ENCODE peak calls at places on chromosome 10, in six cellular contexts. One of them, this sample, is unnamed.

GRCh38 chr10:96665306-96665705 is 55.0 kb downstream of the PIK3AP1 start:
- DNase-seq in stomach: no peak
- DNase-seq in NB4: no peak
- DNase-seq in erythroblast: no peak
- DNase-seq in gastrocnemius medialis: no peak
- DNase-seq in lower leg skin: no peak
- DNase-seq in this sample: no peak

GRCh38 chr10:28444031-28444430 is 88.9 kb upstream of the WAC start:
- DNase-seq in stomach: no peak
- DNase-seq in NB4: no peak
- DNase-seq in erythroblast: no peak
- DNase-seq in gastrocnemius medialis: no peak
- DNase-seq in lower leg skin: no peak
- DNase-seq in this sample: no peak

GRCh38 chr10:88027570-88027969 is 164.1 kb downstream of the PTEN start:
- DNase-seq in stomach: no peak
- DNase-seq in NB4: peak; percentile 97
- DNase-seq in erythroblast: no peak
- DNase-seq in gastrocnemius medialis: peak; percentile 45
- DNase-seq in lower leg skin: peak; percentile 27
- DNase-seq in this sample: no peak

GRCh38 chr10:61964059-61964709 is 62.7 kb downstream of the ARID5B start:
- DNase-seq in stomach: no peak
- DNase-seq in NB4: no peak
- DNase-seq in erythroblast: no peak
- DNase-seq in gastrocnemius medialis: no peak
- DNase-seq in lower leg skin: no peak
- DNase-seq in this sample: no peak

GRCh38 chr10:112792487-112793196 is 157.4 kb upstream of the TCF7L2 start:
- DNase-seq in stomach: no peak
- DNase-seq in NB4: no peak
- DNase-seq in erythroblast: no peak
- DNase-seq in gastrocnemius medialis: peak; percentile 40
- DNase-seq in lower leg skin: peak; percentile 71
- DNase-seq in this sample: peak; percentile 45

GRCh38 chr10:49177391-49178355 is 10.5 kb downstream of the TMEM273 start:
- DNase-seq in stomach: no peak
- DNase-seq in NB4: peak; percentile 77
- DNase-seq in erythroblast: peak; percentile 30
- DNase-seq in gastrocnemius medialis: peak; percentile 34
- DNase-seq in lower leg skin: no peak
- DNase-seq in this sample: peak; percentile 57

GRCh38 chr10:22475857-22476600 is 130.7 kb downstream of the SPAG6 start:
- DNase-seq in stomach: no peak
- DNase-seq in NB4: peak; percentile 14
- DNase-seq in erythroblast: peak; percentile 60
- DNase-seq in gastrocnemius medialis: no peak
- DNase-seq in lower leg skin: no peak
- DNase-seq in this sample: no peak

GRCh38 chr10:69851306-69851705 is 49.6 kb downstream of the COL13A1 start:
- DNase-seq in stomach: no peak
- DNase-seq in NB4: no peak
- DNase-seq in erythroblast: no peak
- DNase-seq in gastrocnemius medialis: no peak
- DNase-seq in lower leg skin: no peak
- DNase-seq in this sample: no peak

GRCh38 chr10:43775379-43775778 is 126.7 kb upstream of the ZNF32 start:
- DNase-seq in stomach: no peak
- DNase-seq in NB4: no peak
- DNase-seq in erythroblast: no peak
- DNase-seq in gastrocnemius medialis: no peak
- DNase-seq in lower leg skin: no peak
- DNase-seq in this sample: no peak

GRCh38 chr10:86330778-86331763 is 35.5 kb downstream of the GRID1 start:
- DNase-seq in stomach: no peak
- DNase-seq in NB4: no peak
- DNase-seq in erythroblast: no peak
- DNase-seq in gastrocnemius medialis: no peak
- DNase-seq in lower leg skin: no peak
- DNase-seq in this sample: no peak

GRCh38 chr10:97574374-97575100 is 2.0 kb downstream of the ANKRD2 start:
- DNase-seq in stomach: peak; percentile 74
- DNase-seq in NB4: peak; percentile 22
- DNase-seq in erythroblast: peak; percentile 19
- DNase-seq in gastrocnemius medialis: peak; percentile 95
- DNase-seq in lower leg skin: peak; percentile 66
- DNase-seq in this sample: peak; percentile 79

GRCh38 chr10:56104487-56104886 is 256.6 kb downstream of the ZWINT start:
- DNase-seq in stomach: no peak
- DNase-seq in NB4: no peak
- DNase-seq in erythroblast: no peak
- DNase-seq in gastrocnemius medialis: no peak
- DNase-seq in lower leg skin: no peak
- DNase-seq in this sample: no peak

GRCh38 chr10:130898381-130898780 is 413.1 kb downstream of the TCERG1L start:
- DNase-seq in stomach: no peak
- DNase-seq in NB4: no peak
- DNase-seq in erythroblast: no peak
- DNase-seq in gastrocnemius medialis: no peak
- DNase-seq in lower leg skin: no peak
- DNase-seq in this sample: no peak

GRCh38 chr10:6171891-6172354 is 30.8 kb upstream of the PFKFB3 start:
- DNase-seq in stomach: peak; percentile 38
- DNase-seq in NB4: peak; percentile 87
- DNase-seq in erythroblast: no peak
- DNase-seq in gastrocnemius medialis: peak; percentile 74
- DNase-seq in lower leg skin: peak; percentile 68
- DNase-seq in this sample: peak; percentile 41

GRCh38 chr10:43198682-43199005 is 60.4 kb downstream of the CSGALNACT2 start:
- DNase-seq in stomach: no peak
- DNase-seq in NB4: no peak
- DNase-seq in erythroblast: no peak
- DNase-seq in gastrocnemius medialis: no peak
- DNase-seq in lower leg skin: no peak
- DNase-seq in this sample: no peak

GRCh38 chr10:95234951-95235350 is 40.9 kb downstream of the ACSM6 start:
- DNase-seq in stomach: no peak
- DNase-seq in NB4: no peak
- DNase-seq in erythroblast: no peak
- DNase-seq in gastrocnemius medialis: no peak
- DNase-seq in lower leg skin: no peak
- DNase-seq in this sample: no peak

GRCh38 chr10:52818019-52818418 is 45.4 kb upstream of the MBL2 start:
- DNase-seq in stomach: no peak
- DNase-seq in NB4: peak; percentile 66
- DNase-seq in erythroblast: peak; percentile 61
- DNase-seq in gastrocnemius medialis: no peak
- DNase-seq in lower leg skin: no peak
- DNase-seq in this sample: no peak

GRCh38 chr10:69446229-69446628 is 5.0 kb upstream of the TSPAN15 start:
- DNase-seq in stomach: no peak
- DNase-seq in NB4: no peak
- DNase-seq in erythroblast: no peak
- DNase-seq in gastrocnemius medialis: no peak
- DNase-seq in lower leg skin: no peak
- DNase-seq in this sample: no peak

GRCh38 chr10:129758180-129758579 is 205.9 kb downstream of the EBF3 start:
- DNase-seq in stomach: peak; percentile 7
- DNase-seq in NB4: no peak
- DNase-seq in erythroblast: no peak
- DNase-seq in gastrocnemius medialis: no peak
- DNase-seq in lower leg skin: peak; percentile 10
- DNase-seq in this sample: peak; percentile 2

GRCh38 chr10:127398140-127398966 is 150.8 kb upstream of the NPS start:
- DNase-seq in stomach: no peak
- DNase-seq in NB4: no peak
- DNase-seq in erythroblast: no peak
- DNase-seq in gastrocnemius medialis: no peak
- DNase-seq in lower leg skin: no peak
- DNase-seq in this sample: no peak

GRCh38 chr10:117547301-117548153 is 5.0 kb downstream of the EMX2 start:
- DNase-seq in stomach: no peak
- DNase-seq in NB4: no peak
- DNase-seq in erythroblast: no peak
- DNase-seq in gastrocnemius medialis: no peak
- DNase-seq in lower leg skin: no peak
- DNase-seq in this sample: no peak

GRCh38 chr10:44118500-44118899 is 266.4 kb downstream of the CXCL12 start:
- DNase-seq in stomach: no peak
- DNase-seq in NB4: no peak
- DNase-seq in erythroblast: no peak
- DNase-seq in gastrocnemius medialis: no peak
- DNase-seq in lower leg skin: no peak
- DNase-seq in this sample: no peak

GRCh38 chr10:127193125-127193524 is 3.3 kb downstream of the INSYN2A start:
- DNase-seq in stomach: no peak
- DNase-seq in NB4: no peak
- DNase-seq in erythroblast: no peak
- DNase-seq in gastrocnemius medialis: no peak
- DNase-seq in lower leg skin: no peak
- DNase-seq in this sample: no peak

GRCh38 chr10:132129431-132129830 is 57.3 kb upstream of the DPYSL4 start:
- DNase-seq in stomach: no peak
- DNase-seq in NB4: no peak
- DNase-seq in erythroblast: no peak
- DNase-seq in gastrocnemius medialis: no peak
- DNase-seq in lower leg skin: no peak
- DNase-seq in this sample: no peak

GRCh38 chr10:22875584-22875983 is 52.3 kb upstream of the ARMC3 start:
- DNase-seq in stomach: no peak
- DNase-seq in NB4: no peak
- DNase-seq in erythroblast: no peak
- DNase-seq in gastrocnemius medialis: no peak
- DNase-seq in lower leg skin: no peak
- DNase-seq in this sample: no peak

GRCh38 chr10:6916601-6917000 is 336.5 kb upstream of the PRKCQ start:
- DNase-seq in stomach: no peak
- DNase-seq in NB4: peak; percentile 83
- DNase-seq in erythroblast: no peak
- DNase-seq in gastrocnemius medialis: no peak
- DNase-seq in lower leg skin: no peak
- DNase-seq in this sample: no peak

GRCh38 chr10:84076047-84076388 is 63.3 kb upstream of the GHITM start:
- DNase-seq in stomach: no peak
- DNase-seq in NB4: no peak
- DNase-seq in erythroblast: no peak
- DNase-seq in gastrocnemius medialis: no peak
- DNase-seq in lower leg skin: no peak
- DNase-seq in this sample: no peak

GRCh38 chr10:71805776-71806705 is 32.7 kb upstream of the VSIR start:
- DNase-seq in stomach: peak; percentile 64
- DNase-seq in NB4: no peak
- DNase-seq in erythroblast: peak; percentile 56
- DNase-seq in gastrocnemius medialis: no peak
- DNase-seq in lower leg skin: no peak
- DNase-seq in this sample: no peak

GRCh38 chr10:3774018-3774813 is 10.8 kb downstream of the KLF6 start:
- DNase-seq in stomach: no peak
- DNase-seq in NB4: no peak
- DNase-seq in erythroblast: peak; percentile 32
- DNase-seq in gastrocnemius medialis: no peak
- DNase-seq in lower leg skin: no peak
- DNase-seq in this sample: no peak
- TF ChIP-seq POLR2A in stomach: no peak
- TF ChIP-seq POLR2A in NB4: no peak
- TF ChIP-seq POLR2A in erythroblast: no peak
- TF ChIP-seq POLR2A in gastrocnemius medialis: no peak
- TF ChIP-seq POLR2A in lower leg skin: no peak
- TF ChIP-seq POLR2A in this sample: no peak

DNA sequence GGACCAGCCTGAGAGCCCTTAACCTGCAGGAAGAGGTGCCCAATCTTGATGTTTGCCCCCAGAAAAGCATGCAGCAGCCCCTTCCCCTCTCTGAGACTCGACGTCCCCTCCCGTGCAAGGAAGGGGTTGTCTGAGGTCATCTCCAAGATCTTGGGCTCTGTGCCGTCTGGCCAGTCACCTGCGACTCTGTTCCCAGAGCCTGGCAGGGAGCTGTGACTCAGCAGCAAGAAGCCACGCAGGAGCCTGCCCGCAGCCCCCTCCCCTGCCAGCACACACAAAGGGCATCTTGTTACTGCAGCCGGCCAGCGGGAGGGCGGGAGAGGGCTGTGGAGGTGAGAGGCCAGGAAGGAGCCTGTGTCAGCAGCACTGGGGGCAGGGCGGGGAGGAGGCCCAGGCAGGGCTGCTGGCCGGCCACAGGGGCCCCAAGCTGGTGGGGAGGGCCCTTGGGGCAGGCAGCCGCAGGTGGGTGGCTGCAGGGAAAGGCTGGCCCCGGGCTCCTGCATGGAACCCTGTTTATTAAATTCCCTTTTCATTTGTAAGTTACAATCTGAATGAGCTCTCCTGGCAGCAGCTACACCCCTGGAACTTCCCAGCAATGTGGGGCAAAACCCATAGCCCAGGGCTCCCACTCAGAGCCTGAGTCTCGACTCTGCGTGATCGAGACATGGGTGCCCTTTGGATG is 103.7 kb upstream of the ZMIZ1 start:
- DNase-seq in stomach: peak; percentile 82
- DNase-seq in NB4: peak; percentile 72
- DNase-seq in erythroblast: peak; percentile 14
- DNase-seq in gastrocnemius medialis: peak; percentile 97
- DNase-seq in lower leg skin: no peak
- DNase-seq in this sample: peak; percentile 83
- TF ChIP-seq POLR2A in stomach: no peak
- TF ChIP-seq POLR2A in NB4: no peak
- TF ChIP-seq POLR2A in erythroblast: no peak
- TF ChIP-seq POLR2A in gastrocnemius medialis: peak; percentile 27
- TF ChIP-seq POLR2A in lower leg skin: no peak
- TF ChIP-seq POLR2A in this sample: no peak

DNA sequence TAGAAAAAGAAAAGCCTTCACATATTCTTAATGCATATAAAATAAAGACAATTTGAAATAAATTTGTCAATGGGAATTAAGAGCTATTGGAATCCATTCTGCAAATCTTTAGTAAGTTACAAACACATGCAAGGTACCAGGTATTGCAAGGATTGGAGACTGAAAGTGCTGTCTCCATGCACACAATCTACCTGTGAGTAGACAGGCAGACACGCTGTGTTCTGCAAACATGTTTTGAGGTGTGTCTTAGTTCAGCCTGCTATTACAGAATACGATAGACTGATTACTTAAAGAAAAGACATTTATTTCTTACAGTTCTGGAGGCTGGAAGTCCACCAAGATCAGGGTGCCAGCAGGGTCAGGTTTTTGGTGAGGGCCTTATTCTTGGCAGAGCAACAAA is 10.0 kb downstream of the NMT2 start:
- DNase-seq in stomach: no peak
- DNase-seq in NB4: no peak
- DNase-seq in erythroblast: no peak
- DNase-seq in gastrocnemius medialis: no peak
- DNase-seq in lower leg skin: no peak
- DNase-seq in this sample: no peak
- TF ChIP-seq POLR2A in stomach: no peak
- TF ChIP-seq POLR2A in NB4: no peak
- TF ChIP-seq POLR2A in erythroblast: no peak
- TF ChIP-seq POLR2A in gastrocnemius medialis: no peak
- TF ChIP-seq POLR2A in lower leg skin: no peak
- TF ChIP-seq POLR2A in this sample: no peak

GRCh38 chr10:73965890-73966768 is 31.8 kb upstream of the VCL start:
- DNase-seq in stomach: peak; percentile 57
- DNase-seq in NB4: no peak
- DNase-seq in erythroblast: no peak
- DNase-seq in gastrocnemius medialis: peak; percentile 67
- DNase-seq in lower leg skin: peak; percentile 85
- DNase-seq in this sample: peak; percentile 69
- TF ChIP-seq POLR2A in stomach: no peak
- TF ChIP-seq POLR2A in NB4: no peak
- TF ChIP-seq POLR2A in erythroblast: no peak
- TF ChIP-seq POLR2A in gastrocnemius medialis: peak; percentile 43
- TF ChIP-seq POLR2A in lower leg skin: no peak
- TF ChIP-seq POLR2A in this sample: no peak